ENCODE peak calls at places on chromosomes 16 and 17, in six cellular contexts. K, L, Y, F, S and V are unnamed samples.

GRCh38 chr16:83882118-83882879 is 16.6 kb upstream of the MLYCD start:
- DNase-seq in K (no peak), L (no peak), Y (no peak), F (no peak), S (no peak), V (no peak)

GRCh38 chr17:9071016-9071415 is 49.7 kb downstream of the NTN1 start:
- DNase-seq in K (no peak), L (no peak), Y (no peak), F (no peak), S (no peak), V (no peak)

GRCh38 chr16:3434373-3434772 is 8.9 kb downstream of the ZNF597 start:
- DNase-seq in K (no peak), L (no peak), Y (no peak), F (no peak), S (no peak), V (no peak)

GRCh38 chr16:74942977-74943918 is 41.7 kb downstream of the WDR59 start:
- DNase-seq in K (no peak), L (no peak), Y (no peak), F (no peak), S (no peak), V (no peak)

GRCh38 chr16:72856797-72857196 is 191.1 kb downstream of the ZFHX3 start:
- DNase-seq in K (peak; percentile 23), L (peak; percentile 52), Y (no peak), F (no peak), S (peak; percentile 38), V (no peak)

GRCh38 chr16:79360267-79360666 is 240.3 kb downstream of the MAF start:
- DNase-seq in K (no peak), L (no peak), Y (no peak), F (no peak), S (no peak), V (no peak)

GRCh38 chr16:57563487-57563750 is 21.0 kb downstream of the ADGRG5 start:
- DNase-seq in K (no peak), L (no peak), Y (no peak), F (no peak), S (no peak), V (no peak)

GRCh38 chr17:42248351-42249179 is 27.6 kb downstream of the STAT5B start:
- DNase-seq in K (peak; percentile 76), L (peak; percentile 80), Y (peak; percentile 82), F (peak; percentile 60), S (peak; percentile 94), V (peak; percentile 75)

GRCh38 chr17:64502021-64502420 is 4.1 kb downstream of the DDX5 start:
- DNase-seq in K (no peak), L (no peak), Y (no peak), F (no peak), S (peak; percentile 20), V (no peak)

GRCh38 chr16:50547944-50548658 is at the start of gene NKD1:
- DNase-seq in K (peak; percentile 71), L (peak; percentile 86), Y (peak; percentile 83), F (peak; percentile 63), S (peak; percentile 75), V (peak; percentile 69)

GRCh38 chr16:979106-979505 is 2.5 kb upstream of the SOX8 start:
- DNase-seq in K (no peak), L (no peak), Y (no peak), F (no peak), S (no peak), V (no peak)

GRCh38 chr17:54102246-54102645 is 279.5 kb downstream of the KIF2B start:
- DNase-seq in K (no peak), L (no peak), Y (no peak), F (no peak), S (no peak), V (no peak)

GRCh38 chr16:81487301-81487720 is 42.7 kb downstream of the CMIP start:
- DNase-seq in K (no peak), L (no peak), Y (no peak), F (no peak), S (peak; percentile 25), V (no peak)

GRCh38 chr17:73336613-73337400 is 25.0 kb upstream of the CDC42EP4 start:
- DNase-seq in K (no peak), L (no peak), Y (no peak), F (no peak), S (no peak), V (no peak)

GRCh38 chr17:74147436-74147835 is 56.0 kb upstream of the RPL38 start:
- DNase-seq in K (no peak), L (peak; percentile 70), Y (no peak), F (no peak), S (no peak), V (no peak)

GRCh38 chr17:1294157-1294717 is 14.8 kb downstream of the TRARG1 start:
- DNase-seq in K (peak; percentile 44), L (no peak), Y (no peak), F (no peak), S (no peak), V (no peak)

GRCh38 chr17:7885357-7886226 is 3.0 kb upstream of the CHD3 start:
- DNase-seq in K (peak; percentile 61), L (peak; percentile 59), Y (peak; percentile 66), F (peak; percentile 36), S (peak; percentile 66), V (peak; percentile 77)

GRCh38 chr16:77660311-77660710 is 62.0 kb upstream of the NUDT7 start:
- DNase-seq in K (peak; percentile 3), L (no peak), Y (no peak), F (no peak), S (peak; percentile 70), V (no peak)

GRCh38 chr17:63702223-63702577 is 2.3 kb upstream of the LIMD2 start:
- DNase-seq in K (peak; percentile 50), L (no peak), Y (no peak), F (no peak), S (no peak), V (peak; percentile 59)

GRCh38 chr17:29107933-29108805 is 65.2 kb downstream of the PIPOX start:
- DNase-seq in K (no peak), L (peak; percentile 68), Y (peak; percentile 84), F (peak; percentile 56), S (no peak), V (no peak)

GRCh38 chr17:52157161-52157560 is 1.4 kb downstream of the CA10 start:
- DNase-seq in K (no peak), L (no peak), Y (no peak), F (no peak), S (no peak), V (no peak)

GRCh38 chr16:85418978-85419491 is 194.1 kb upstream of the GSE1 start:
- DNase-seq in K (peak; percentile 17), L (peak; percentile 11), Y (no peak), F (peak; percentile 7), S (no peak), V (peak; percentile 35)

GRCh38 chr17:60421273-60422161 is 772 bp upstream of the CHCT1 start:
- DNase-seq in K (peak; percentile 64), L (peak; percentile 85), Y (peak; percentile 60), F (peak; percentile 68), S (peak; percentile 76), V (peak; percentile 84)

GRCh38 chr16:19203374-19203966 is 35.4 kb downstream of the SYT17 start:
- DNase-seq in K (no peak), L (no peak), Y (no peak), F (no peak), S (no peak), V (peak; percentile 75)

GRCh38 chr17:5237541-5238016 is 2.9 kb upstream of the SCIMP start:
- DNase-seq in K (peak; percentile 82), L (peak; percentile 48), Y (peak; percentile 46), F (peak; percentile 26), S (peak; percentile 65), V (peak; percentile 72)

GRCh38 chr17:50469671-50470305 is 1.1 kb upstream of the CHAD start:
- DNase-seq in K (peak; percentile 19), L (no peak), Y (no peak), F (no peak), S (no peak), V (peak; percentile 42)

GRCh38 chr16:81939164-81940067 is 71.9 kb downstream of the SDR42E1 start:
- DNase-seq in K (no peak), L (no peak), Y (no peak), F (no peak), S (no peak), V (no peak)

GRCh38 chr17:42286411-42287295 is 1.6 kb upstream of the STAT5A start:
- DNase-seq in K (no peak), L (no peak), Y (peak; percentile 23), F (peak; percentile 55), S (peak; percentile 30), V (no peak)

GRCh38 chr16:66363196-66363777 is 3.2 kb upstream of the CDH5 start:
- DNase-seq in K (no peak), L (no peak), Y (no peak), F (no peak), S (no peak), V (no peak)

GRCh38 chr17:81371910-81372760 is 23.1 kb upstream of the BAHCC1 start:
- DNase-seq in K (no peak), L (peak; percentile 56), Y (peak; percentile 26), F (peak; percentile 71), S (peak; percentile 68), V (peak; percentile 62)

GRCh38 chr17:11803226-11803625 is 194.0 kb downstream of the ZNF18 start:
- DNase-seq in K (no peak), L (no peak), Y (no peak), F (no peak), S (no peak), V (no peak)

GRCh38 chr17:15914400-15915165 is 30.3 kb upstream of the ADORA2B start:
- DNase-seq in K (no peak), L (no peak), Y (no peak), F (no peak), S (peak; percentile 75), V (no peak)

GRCh38 chr16:88928405-88929375 is 48.3 kb downstream of the CBFA2T3 start:
- DNase-seq in K (peak; percentile 42), L (no peak), Y (no peak), F (no peak), S (no peak), V (no peak)

GRCh38 chr17:43771463-43771862 is 7.3 kb downstream of the DUSP3 start:
- DNase-seq in K (no peak), L (no peak), Y (no peak), F (no peak), S (no peak), V (no peak)
- H3K36me3 ChIP-seq in K (peaks cover 3% of the 10 kb centered on the region), L (peaks cover 46% of the 10 kb centered on the region), Y (peaks cover 74% of the 10 kb centered on the region), F (peaks cover 76% of the 10 kb centered on the region), S (peaks cover 17% of the 10 kb centered on the region), V (peaks cover 86% of the 10 kb centered on the region)

GRCh38 chr17:27605409-27605808 is 25.6 kb upstream of the LGALS9 start:
- DNase-seq in K (no peak), L (no peak), Y (no peak), F (no peak), S (no peak), V (no peak)
- H3K36me3 ChIP-seq in K (no peaks in the 10 kb centered on the region), L (no peaks in the 10 kb centered on the region), Y (peaks cover 48% of the 10 kb centered on the region), F (peaks cover 58% of the 10 kb centered on the region), S (no peaks in the 10 kb centered on the region), V (peaks cover 68% of the 10 kb centered on the region)

GRCh38 chr16:9503251-9503986 is 412.0 kb downstream of the HAPSTR1 start:
- DNase-seq in K (no peak), L (no peak), Y (no peak), F (no peak), S (no peak), V (no peak)
- H3K36me3 ChIP-seq in K (no peaks in the 10 kb centered on the region), L (no peaks in the 10 kb centered on the region), Y (no peaks in the 10 kb centered on the region), F (no peaks in the 10 kb centered on the region), S (no peaks in the 10 kb centered on the region), V (no peaks in the 10 kb centered on the region)

GRCh38 chr16:15874745-15875314 is 13.6 kb downstream of the CEP20 start:
- DNase-seq in K (peak; percentile 79), L (peak; percentile 75), Y (peak; percentile 54), F (peak; percentile 36), S (peak; percentile 90), V (no peak)
- H3K36me3 ChIP-seq in K (no peaks in the 10 kb centered on the region), L (peaks cover 26% of the 10 kb centered on the region), Y (peaks cover 17% of the 10 kb centered on the region), F (peaks cover 69% of the 10 kb centered on the region), S (peaks cover 5% of the 10 kb centered on the region), V (peaks cover 73% of the 10 kb centered on the region)

GRCh38 chr16:53495325-53495724 is 7.7 kb downstream of the AKTIP start:
- DNase-seq in K (no peak), L (no peak), Y (no peak), F (no peak), S (peak; percentile 12), V (no peak)
- H3K36me3 ChIP-seq in K (peaks cover 10% of the 10 kb centered on the region), L (peaks cover 17% of the 10 kb centered on the region), Y (peaks cover 62% of the 10 kb centered on the region), F (peaks cover 93% of the 10 kb centered on the region), S (peaks cover 55% of the 10 kb centered on the region), V (peaks cover 95% of the 10 kb centered on the region)